ENCODE peak calls at places on chromosomes 7 and 10, in seven cellular contexts. One of them, this sample, is unnamed.

GRCh38 chr7:10855583-10855982 is 118.1 kb upstream of the PHF14 start:
- DNase-seq in astrocyte of the spinal cord: no peak
- DNase-seq in CD8-positive, alpha-beta T cell: no peak
- DNase-seq in neural progenitor cell: no peak
- DNase-seq in dorsolateral prefrontal cortex: no peak
- DNase-seq in SK-N-SH: no peak
- DNase-seq in uterus: no peak
- DNase-seq in this sample: no peak

GRCh38 chr10:11299125-11299524 is 281.5 kb downstream of the CELF2 start:
- DNase-seq in astrocyte of the spinal cord: no peak
- DNase-seq in dorsolateral prefrontal cortex: no peak
- DNase-seq in neural progenitor cell: no peak
- DNase-seq in uterus: no peak
- DNase-seq in CD8-positive, alpha-beta T cell: no peak
- DNase-seq in SK-N-SH: no peak
- DNase-seq in this sample: no peak

GRCh38 chr10:11639861-11640764 is 28.7 kb upstream of the USP6NL start:
- DNase-seq in CD8-positive, alpha-beta T cell: no peak
- DNase-seq in dorsolateral prefrontal cortex: no peak
- DNase-seq in uterus: no peak
- DNase-seq in neural progenitor cell: no peak
- DNase-seq in SK-N-SH: no peak
- DNase-seq in astrocyte of the spinal cord: no peak
- DNase-seq in this sample: no peak

GRCh38 chr10:51522858-51523257 is 176.5 kb downstream of the CSTF2T start:
- DNase-seq in SK-N-SH: no peak
- DNase-seq in CD8-positive, alpha-beta T cell: no peak
- DNase-seq in dorsolateral prefrontal cortex: no peak
- DNase-seq in astrocyte of the spinal cord: no peak
- DNase-seq in uterus: no peak
- DNase-seq in neural progenitor cell: no peak
- DNase-seq in this sample: peak

GRCh38 chr10:102121739-102122372 is 1.7 kb upstream of the LDB1 start:
- DNase-seq in SK-N-SH: peak
- DNase-seq in dorsolateral prefrontal cortex: no peak
- DNase-seq in CD8-positive, alpha-beta T cell: no peak
- DNase-seq in neural progenitor cell: peak
- DNase-seq in uterus: peak
- DNase-seq in astrocyte of the spinal cord: peak
- DNase-seq in this sample: peak

GRCh38 chr7:147415991-147416390 is 1174.6 kb upstream of the C7orf33 start:
- DNase-seq in dorsolateral prefrontal cortex: no peak
- DNase-seq in astrocyte of the spinal cord: peak
- DNase-seq in SK-N-SH: no peak
- DNase-seq in uterus: no peak
- DNase-seq in neural progenitor cell: no peak
- DNase-seq in CD8-positive, alpha-beta T cell: no peak
- DNase-seq in this sample: peak

GRCh38 chr7:55591282-55591931 is 19.1 kb upstream of the VOPP1 start:
- DNase-seq in SK-N-SH: no peak
- DNase-seq in astrocyte of the spinal cord: no peak
- DNase-seq in neural progenitor cell: no peak
- DNase-seq in CD8-positive, alpha-beta T cell: no peak
- DNase-seq in dorsolateral prefrontal cortex: no peak
- DNase-seq in uterus: no peak
- DNase-seq in this sample: no peak

GRCh38 chr7:14924398-14924797 is 21.8 kb upstream of the DGKB start:
- DNase-seq in neural progenitor cell: no peak
- DNase-seq in dorsolateral prefrontal cortex: no peak
- DNase-seq in CD8-positive, alpha-beta T cell: no peak
- DNase-seq in SK-N-SH: no peak
- DNase-seq in uterus: no peak
- DNase-seq in astrocyte of the spinal cord: peak
- DNase-seq in this sample: no peak

GRCh38 chr10:103353281-103353680 is 2.3 kb upstream of the PCGF6 start:
- DNase-seq in CD8-positive, alpha-beta T cell: no peak
- DNase-seq in astrocyte of the spinal cord: no peak
- DNase-seq in uterus: no peak
- DNase-seq in dorsolateral prefrontal cortex: no peak
- DNase-seq in neural progenitor cell: no peak
- DNase-seq in SK-N-SH: no peak
- DNase-seq in this sample: peak

GRCh38 chr10:58967551-58968418 is 208.7 kb upstream of the PHYHIPL start:
- DNase-seq in dorsolateral prefrontal cortex: peak
- DNase-seq in CD8-positive, alpha-beta T cell: no peak
- DNase-seq in uterus: no peak
- DNase-seq in astrocyte of the spinal cord: no peak
- DNase-seq in SK-N-SH: peak
- DNase-seq in neural progenitor cell: peak
- DNase-seq in this sample: no peak

GRCh38 chr7:50397320-50397970 is 52.7 kb downstream of the FIGNL1 start:
- DNase-seq in neural progenitor cell: no peak
- DNase-seq in CD8-positive, alpha-beta T cell: no peak
- DNase-seq in SK-N-SH: no peak
- DNase-seq in dorsolateral prefrontal cortex: no peak
- DNase-seq in astrocyte of the spinal cord: no peak
- DNase-seq in uterus: no peak
- DNase-seq in this sample: no peak

GRCh38 chr7:1705856-1706255 is 35.8 kb downstream of the ELFN1 start:
- DNase-seq in uterus: no peak
- DNase-seq in astrocyte of the spinal cord: no peak
- DNase-seq in dorsolateral prefrontal cortex: no peak
- DNase-seq in neural progenitor cell: no peak
- DNase-seq in CD8-positive, alpha-beta T cell: no peak
- DNase-seq in SK-N-SH: peak
- DNase-seq in this sample: no peak

GRCh38 chr10:103800789-103801540 is 54.4 kb downstream of the SH3PXD2A start:
- DNase-seq in dorsolateral prefrontal cortex: no peak
- DNase-seq in uterus: no peak
- DNase-seq in astrocyte of the spinal cord: no peak
- DNase-seq in CD8-positive, alpha-beta T cell: peak
- DNase-seq in SK-N-SH: no peak
- DNase-seq in neural progenitor cell: no peak
- DNase-seq in this sample: no peak

GRCh38 chr10:97759157-97759980 is 12.4 kb downstream of the SFRP5 start:
- DNase-seq in CD8-positive, alpha-beta T cell: peak
- DNase-seq in astrocyte of the spinal cord: peak
- DNase-seq in dorsolateral prefrontal cortex: peak
- DNase-seq in neural progenitor cell: peak
- DNase-seq in SK-N-SH: peak
- DNase-seq in uterus: peak
- DNase-seq in this sample: peak

GRCh38 chr10:86226801-86227201 is 139.8 kb downstream of the GRID1 start:
- DNase-seq in uterus: no peak
- DNase-seq in neural progenitor cell: no peak
- DNase-seq in astrocyte of the spinal cord: no peak
- DNase-seq in dorsolateral prefrontal cortex: no peak
- DNase-seq in CD8-positive, alpha-beta T cell: no peak
- DNase-seq in SK-N-SH: peak
- DNase-seq in this sample: no peak

GRCh38 chr7:94368371-94368791 is 26.3 kb upstream of the COL1A2 start:
- DNase-seq in CD8-positive, alpha-beta T cell: no peak
- DNase-seq in dorsolateral prefrontal cortex: no peak
- DNase-seq in astrocyte of the spinal cord: peak
- DNase-seq in uterus: peak
- DNase-seq in SK-N-SH: peak
- DNase-seq in neural progenitor cell: peak
- DNase-seq in this sample: peak

GRCh38 chr10:1289591-1289990 is 233.4 kb downstream of the WDR37 start:
- DNase-seq in uterus: no peak
- DNase-seq in dorsolateral prefrontal cortex: no peak
- DNase-seq in CD8-positive, alpha-beta T cell: no peak
- DNase-seq in SK-N-SH: no peak
- DNase-seq in neural progenitor cell: no peak
- DNase-seq in astrocyte of the spinal cord: no peak
- DNase-seq in this sample: no peak

GRCh38 chr10:14782691-14783363 is 8.1 kb upstream of the FAM107B start:
- DNase-seq in dorsolateral prefrontal cortex: no peak
- DNase-seq in astrocyte of the spinal cord: no peak
- DNase-seq in SK-N-SH: no peak
- DNase-seq in CD8-positive, alpha-beta T cell: no peak
- DNase-seq in uterus: peak
- DNase-seq in neural progenitor cell: no peak
- DNase-seq in this sample: no peak

GRCh38 chr7:113856010-113856409 is 62.8 kb downstream of the PPP1R3A start:
- DNase-seq in astrocyte of the spinal cord: no peak
- DNase-seq in CD8-positive, alpha-beta T cell: no peak
- DNase-seq in uterus: no peak
- DNase-seq in dorsolateral prefrontal cortex: no peak
- DNase-seq in SK-N-SH: no peak
- DNase-seq in neural progenitor cell: no peak
- DNase-seq in this sample: no peak

DNA sequence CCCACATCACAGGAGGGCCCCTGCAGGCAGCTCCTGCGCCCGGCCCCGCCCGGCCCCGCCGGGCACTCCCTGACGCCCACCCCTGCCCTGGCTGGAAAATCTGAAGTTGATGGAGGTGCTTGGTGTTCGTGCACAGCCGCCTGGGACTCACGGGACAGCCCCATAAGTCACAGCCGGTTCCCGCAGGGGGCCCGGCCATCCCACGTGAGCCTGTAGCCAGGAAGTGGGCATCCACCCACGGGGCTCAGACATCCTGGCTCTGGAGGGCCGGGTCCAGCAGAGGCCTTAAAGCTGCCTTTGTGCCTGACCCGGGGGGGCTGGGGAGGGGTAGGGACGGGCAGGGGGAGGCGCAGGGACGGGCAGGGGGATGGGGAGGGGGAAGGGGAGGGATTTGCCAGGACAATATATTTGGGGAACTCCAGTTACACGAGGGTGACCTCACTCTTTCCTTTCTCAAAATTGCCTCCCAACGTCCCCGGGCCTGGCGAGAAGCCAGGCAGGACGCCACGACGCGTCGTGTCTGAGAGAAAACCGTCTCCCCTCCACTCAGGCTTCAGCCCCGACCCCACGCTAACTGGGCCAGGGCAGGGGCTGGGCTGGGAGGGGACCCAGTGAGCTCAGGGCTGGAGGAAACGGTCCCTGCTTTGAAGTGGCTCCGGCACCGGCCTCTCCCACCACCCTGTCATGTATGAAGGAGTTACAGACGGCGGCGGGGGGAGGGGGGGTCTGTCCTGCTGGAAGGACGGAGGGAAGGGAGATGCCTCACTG is 82.1 kb upstream of the PDGFA start:
- DNase-seq in SK-N-SH: no peak
- DNase-seq in neural progenitor cell: no peak
- DNase-seq in CD8-positive, alpha-beta T cell: peak
- DNase-seq in dorsolateral prefrontal cortex: peak
- DNase-seq in astrocyte of the spinal cord: peak
- DNase-seq in uterus: peak
- DNase-seq in this sample: no peak
- TF ChIP-seq CTCF in SK-N-SH: no peak
- TF ChIP-seq CTCF in neural progenitor cell: no peak
- TF ChIP-seq CTCF in CD8-positive, alpha-beta T cell: no peak
- TF ChIP-seq CTCF in dorsolateral prefrontal cortex: no peak
- TF ChIP-seq CTCF in astrocyte of the spinal cord: no peak
- TF ChIP-seq CTCF in uterus: no peak
- TF ChIP-seq CTCF in this sample: no peak

DNA sequence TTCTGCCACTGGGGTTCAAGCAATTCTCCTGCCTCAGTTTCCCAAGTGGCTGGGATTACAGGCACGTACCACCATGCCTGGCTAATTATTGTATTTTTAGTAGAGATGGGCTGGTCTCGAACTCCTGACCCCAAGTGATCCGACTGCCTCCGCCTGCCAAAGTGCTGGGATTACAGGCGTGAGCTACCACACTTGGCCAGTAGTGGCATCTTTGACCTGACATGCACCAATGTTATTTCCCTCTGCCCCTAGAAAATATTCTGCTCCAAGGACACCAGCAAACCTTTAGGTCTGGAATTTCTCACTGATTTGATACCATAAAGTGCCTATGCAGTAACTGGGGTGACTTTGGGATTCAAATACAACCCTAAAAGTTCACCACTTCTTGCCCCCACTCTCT is 179.4 kb downstream of the ARID5B start:
- DNase-seq in neural progenitor cell: no peak
- DNase-seq in CD8-positive, alpha-beta T cell: no peak
- DNase-seq in SK-N-SH: no peak
- DNase-seq in dorsolateral prefrontal cortex: no peak
- DNase-seq in uterus: no peak
- DNase-seq in astrocyte of the spinal cord: no peak
- DNase-seq in this sample: no peak
- H3K4me3 ChIP-seq in neural progenitor cell: no peak
- H3K4me3 ChIP-seq in CD8-positive, alpha-beta T cell: no peak
- H3K4me3 ChIP-seq in SK-N-SH: no peak
- H3K4me3 ChIP-seq in dorsolateral prefrontal cortex: no peak
- H3K4me3 ChIP-seq in uterus: no peak
- H3K4me3 ChIP-seq in astrocyte of the spinal cord: no peak
- H3K4me3 ChIP-seq in this sample: no peak

DNA sequence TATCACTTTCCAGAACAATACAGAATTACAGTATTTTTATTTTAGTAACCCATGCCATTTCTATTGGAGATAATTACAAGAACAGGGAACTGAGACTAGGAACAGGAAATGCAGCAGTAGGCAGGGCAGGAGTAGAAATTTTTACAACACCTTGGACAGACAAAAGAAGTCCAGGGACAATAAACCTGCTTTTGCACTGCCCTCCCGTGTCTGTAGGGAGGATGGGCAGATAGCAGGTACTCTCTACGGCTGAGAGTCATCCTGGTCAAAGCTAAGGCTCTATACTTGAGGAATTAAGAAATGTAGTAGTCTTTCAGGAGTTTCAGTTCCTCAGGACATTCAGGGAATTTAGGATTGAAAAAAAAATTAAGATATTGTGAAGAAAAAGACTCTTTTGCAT is 63.4 kb downstream of the VAX1 start:
- DNase-seq in SK-N-SH: no peak
- DNase-seq in astrocyte of the spinal cord: no peak
- DNase-seq in dorsolateral prefrontal cortex: no peak
- DNase-seq in uterus: no peak
- DNase-seq in neural progenitor cell: peak
- DNase-seq in CD8-positive, alpha-beta T cell: no peak
- DNase-seq in this sample: no peak
- TF ChIP-seq CTCF in SK-N-SH: peak
- TF ChIP-seq CTCF in astrocyte of the spinal cord: no peak
- TF ChIP-seq CTCF in dorsolateral prefrontal cortex: no peak
- TF ChIP-seq CTCF in uterus: no peak
- TF ChIP-seq CTCF in neural progenitor cell: peak
- TF ChIP-seq CTCF in CD8-positive, alpha-beta T cell: no peak
- TF ChIP-seq CTCF in this sample: no peak

GRCh38 chr10:79980711-79981110 is 31.8 kb upstream of the SFTPD start:
- DNase-seq in CD8-positive, alpha-beta T cell: no peak
- DNase-seq in astrocyte of the spinal cord: no peak
- DNase-seq in uterus: no peak
- DNase-seq in dorsolateral prefrontal cortex: no peak
- DNase-seq in neural progenitor cell: no peak
- DNase-seq in SK-N-SH: no peak
- DNase-seq in this sample: no peak

GRCh38 chr10:79979973-79980687 is 31.2 kb upstream of the SFTPD start:
- DNase-seq in astrocyte of the spinal cord: no peak
- DNase-seq in SK-N-SH: no peak
- DNase-seq in neural progenitor cell: no peak
- DNase-seq in uterus: no peak
- DNase-seq in CD8-positive, alpha-beta T cell: no peak
- DNase-seq in dorsolateral prefrontal cortex: no peak
- DNase-seq in this sample: no peak

GRCh38 chr10:79981673-79982485 is 33.0 kb upstream of the SFTPD start:
- DNase-seq in astrocyte of the spinal cord: peak
- DNase-seq in neural progenitor cell: peak
- DNase-seq in dorsolateral prefrontal cortex: peak
- DNase-seq in SK-N-SH: peak
- DNase-seq in uterus: peak
- DNase-seq in CD8-positive, alpha-beta T cell: no peak
- DNase-seq in this sample: peak

GRCh38 chr10:79982486-79982800 is 33.5 kb upstream of the SFTPD start:
- DNase-seq in astrocyte of the spinal cord: no peak
- DNase-seq in SK-N-SH: no peak
- DNase-seq in neural progenitor cell: no peak
- DNase-seq in CD8-positive, alpha-beta T cell: no peak
- DNase-seq in uterus: no peak
- DNase-seq in dorsolateral prefrontal cortex: no peak
- DNase-seq in this sample: no peak

GRCh38 chr10:79981356-79981672 is 32.4 kb upstream of the SFTPD start:
- DNase-seq in uterus: peak
- DNase-seq in SK-N-SH: no peak
- DNase-seq in astrocyte of the spinal cord: no peak
- DNase-seq in CD8-positive, alpha-beta T cell: no peak
- DNase-seq in dorsolateral prefrontal cortex: no peak
- DNase-seq in neural progenitor cell: no peak
- DNase-seq in this sample: no peak
- H3K4me3 ChIP-seq in uterus: peak
- H3K4me3 ChIP-seq in SK-N-SH: peak
- H3K4me3 ChIP-seq in astrocyte of the spinal cord: peak
- H3K4me3 ChIP-seq in CD8-positive, alpha-beta T cell: no peak
- H3K4me3 ChIP-seq in dorsolateral prefrontal cortex: peak
- H3K4me3 ChIP-seq in neural progenitor cell: peak
- H3K4me3 ChIP-seq in this sample: peak